ENCODE peak calls at places on chromosomes 5 and 9, in nine cellular contexts. Y is HCT116, J is neural progenitor cell, K is PC-3, L is SK-N-SH, D is GM23248, G is OCI-LY7, U is GM23338, E is MM.1S. W is an unnamed sample.

GRCh38 chr9:18775969-18776368 is 257.0 kb downstream of the SAXO1 start:
- DNase-seq in U (no peak), D (no peak), J (no peak), G (no peak), E (no peak), L (no peak), K (no peak), Y (no peak), W (no peak)

GRCh38 chr5:35035271-35035670 is 12.5 kb downstream of the AGXT2 start:
- DNase-seq in G (no peak), U (no peak), J (no peak), E (no peak), L (no peak), K (no peak), Y (no peak), D (no peak), W (no peak)

GRCh38 chr5:59351076-59351794 is 542.3 kb downstream of the PDE4D start:
- DNase-seq in K (no peak), J (no peak), L (no peak), Y (no peak), D (no peak), U (no peak), E (no peak), G (no peak), W (no peak)

GRCh38 chr5:102450313-102450990 is 48.3 kb downstream of the SLCO6A1 start:
- DNase-seq in L (no peak), E (peak), Y (peak), J (peak), U (peak), K (peak), D (peak), G (no peak), W (no peak)

GRCh38 chr5:80987078-80987766 is 27.1 kb downstream of the RASGRF2 start:
- DNase-seq in U (no peak), D (no peak), K (no peak), J (no peak), Y (no peak), G (no peak), E (no peak), L (no peak), W (no peak)

GRCh38 chr5:57741326-57741725 is 258.7 kb upstream of the ACTBL2 start:
- DNase-seq in G (no peak), U (no peak), Y (no peak), L (no peak), E (no peak), K (peak), D (no peak), J (no peak), W (no peak)

GRCh38 chr5:133247881-133248642 is 196.2 kb downstream of the HSPA4 start:
- DNase-seq in J (peak), E (no peak), K (no peak), G (no peak), D (peak), Y (peak), L (peak), U (peak), W (peak)

GRCh38 chr5:65837139-65837538 is 89.2 kb upstream of the ERBIN start:
- DNase-seq in K (peak), Y (no peak), E (no peak), G (no peak), D (peak), L (no peak), U (no peak), J (no peak), W (no peak)

GRCh38 chr9:108296056-108296455 is 559.7 kb downstream of the ACTL7B start:
- DNase-seq in G (no peak), Y (no peak), D (peak), L (no peak), K (peak), E (no peak), J (no peak), U (no peak), W (no peak)

GRCh38 chr9:30504502-30504905 is 1879.9 kb upstream of the ACO1 start:
- DNase-seq in E (no peak), D (no peak), K (no peak), U (no peak), Y (no peak), G (no peak), J (no peak), L (peak), W (no peak)

GRCh38 chr9:131258186-131258585 is 18.1 kb downstream of the FAM78A start:
- DNase-seq in Y (no peak), G (no peak), L (no peak), D (peak), K (no peak), U (peak), E (no peak), J (no peak), W (no peak)

GRCh38 chr5:141637693-141638419 is 1.1 kb downstream of the RELL2 start:
- DNase-seq in L (peak), D (peak), E (peak), K (no peak), Y (no peak), J (peak), G (peak), U (peak), W (peak)

GRCh38 chr9:98502976-98503325 is 205.8 kb downstream of the GABBR2 start:
- DNase-seq in G (no peak), K (no peak), J (no peak), E (no peak), D (peak), Y (no peak), L (no peak), U (peak), W (peak)

GRCh38 chr5:5139358-5140050 is 626 bp upstream of the ADAMTS16 start:
- DNase-seq in J (no peak), U (no peak), L (peak), E (no peak), D (peak), G (no peak), K (no peak), Y (no peak), W (peak)
- H3K4me3 ChIP-seq in J (peak), U (peak), L (peak), E (no peak), D (peak), G (no peak), K (peak), Y (no peak), W (peak)

GRCh38 chr9:77793909-77794308 is 145.8 kb upstream of the GNA14 start:
- DNase-seq in E (no peak), K (peak), L (no peak), G (no peak), D (peak), U (no peak), J (no peak), Y (peak), W (no peak)
- TF ChIP-seq EZH2phosphoT487 in E (no peak), K (no peak), L (no peak), G (no peak), D (no peak), U (no peak), J (no peak), Y (no peak), W (no peak)

GRCh38 chr9:119009253-119009652 is 360.0 kb downstream of the BRINP1 start:
- DNase-seq in G (no peak), Y (no peak), U (peak), L (no peak), J (no peak), K (no peak), D (peak), E (peak), W (no peak)
- H3K4me3 ChIP-seq in G (no peak), Y (no peak), U (no peak), L (no peak), J (no peak), K (no peak), D (peak), E (no peak), W (no peak)

DNA sequence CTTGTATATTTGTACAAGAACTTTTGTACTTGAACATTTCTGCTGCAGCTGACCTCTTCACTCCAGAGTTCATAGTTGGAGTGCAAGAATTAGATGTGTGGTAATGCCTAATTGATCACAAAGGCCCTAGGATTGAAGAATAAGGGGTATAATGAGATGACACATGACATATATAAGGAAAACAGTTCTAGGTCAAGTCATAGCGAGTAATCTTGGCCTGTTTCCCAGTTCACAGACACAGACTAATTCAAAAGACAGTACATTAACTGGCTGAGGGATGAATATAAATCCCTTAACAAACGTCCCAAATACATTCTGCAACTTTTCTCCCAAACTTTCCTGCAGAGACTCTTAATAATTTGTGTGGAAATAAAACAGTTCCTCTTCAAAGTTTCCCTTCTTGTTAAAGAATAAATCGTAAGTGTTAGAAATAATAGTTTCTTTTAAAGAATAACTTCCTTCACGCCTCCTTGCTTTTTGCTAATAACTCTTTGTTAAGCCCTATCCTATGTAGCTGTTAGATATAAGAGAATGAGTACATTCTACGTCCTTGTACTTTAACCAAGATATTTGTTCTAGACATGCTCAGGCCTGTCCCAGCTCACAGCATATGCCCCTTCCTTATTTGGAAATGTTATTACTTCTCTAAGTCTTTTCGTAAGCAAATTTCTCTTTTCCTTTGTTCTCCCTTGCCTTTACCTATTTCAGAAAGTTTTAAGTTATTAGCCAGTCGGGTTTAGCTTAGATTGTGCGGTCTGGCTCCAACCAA is 556.4 kb upstream of the CTNND2 start:
- DNase-seq in G (no peak), U (no peak), K (peak), E (no peak), D (peak), L (no peak), J (no peak), Y (no peak), W (no peak)
- TF ChIP-seq EZH2phosphoT487 in G (no peak), U (no peak), K (no peak), E (no peak), D (no peak), L (no peak), J (no peak), Y (no peak), W (no peak)

GRCh38 chr5:151219138-151219537 is 4.8 kb downstream of the CCDC69 start:
- DNase-seq in E (no peak), G (no peak), Y (no peak), K (no peak), D (no peak), U (no peak), L (no peak), J (no peak), W (no peak)

GRCh38 chr5:151218177-151218576 is 5.7 kb downstream of the CCDC69 start:
- DNase-seq in D (no peak), K (no peak), U (no peak), G (no peak), E (no peak), L (no peak), J (no peak), Y (no peak), W (no peak)

GRCh38 chr5:151221574-151221973 is 2.3 kb downstream of the CCDC69 start:
- DNase-seq in U (no peak), D (peak), G (no peak), K (peak), L (no peak), J (no peak), E (no peak), Y (no peak), W (no peak)

GRCh38 chr5:151222054-151222768 is 1.7 kb downstream of the CCDC69 start:
- DNase-seq in E (no peak), K (no peak), J (no peak), U (no peak), Y (no peak), G (no peak), D (no peak), L (no peak), W (no peak)

DNA sequence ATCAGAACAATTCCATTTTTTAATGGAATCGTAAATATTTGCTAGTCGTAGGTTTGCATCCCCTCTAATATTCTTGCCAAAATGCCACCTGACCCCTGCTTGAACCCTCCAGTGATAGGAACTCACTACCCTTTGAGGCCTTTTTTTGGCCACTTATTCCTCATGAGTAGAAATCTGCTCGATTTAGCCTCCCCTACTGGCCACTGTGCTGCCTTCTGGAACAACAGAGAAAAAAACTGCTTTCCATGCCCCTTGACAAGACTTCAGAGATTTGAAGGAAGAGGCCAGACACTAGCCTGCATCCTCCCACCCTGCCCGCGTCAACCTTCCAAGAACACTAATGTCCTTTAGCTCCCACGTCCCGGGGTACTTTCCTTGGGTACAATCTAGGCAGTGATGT is 4.1 kb downstream of the CCDC69 start:
- DNase-seq in G (no peak), D (no peak), E (no peak), K (no peak), J (no peak), U (peak), L (no peak), Y (no peak), W (no peak)
- H3K4me3 ChIP-seq in G (peak), D (no peak), E (no peak), K (no peak), J (no peak), U (no peak), L (no peak), Y (no peak), W (no peak)

GRCh38 chr5:6704361-6704851 is 8.8 kb upstream of the TENT4A start:
- DNase-seq in G (no peak), U (no peak), J (no peak), D (peak), E (no peak), L (no peak), K (peak), Y (no peak), W (peak)
- TF ChIP-seq EZH2phosphoT487 in G (no peak), U (no peak), J (no peak), D (no peak), E (no peak), L (no peak), K (no peak), Y (no peak), W (no peak)

GRCh38 chr5:170268153-170268689 is 29.4 kb downstream of the LCP2 start:
- DNase-seq in G (no peak), J (no peak), E (no peak), Y (no peak), D (no peak), U (no peak), K (no peak), L (no peak), W (no peak)
- H3K4me3 ChIP-seq in G (no peak), J (no peak), E (no peak), Y (no peak), D (no peak), U (no peak), K (peak), L (peak), W (no peak)

DNA sequence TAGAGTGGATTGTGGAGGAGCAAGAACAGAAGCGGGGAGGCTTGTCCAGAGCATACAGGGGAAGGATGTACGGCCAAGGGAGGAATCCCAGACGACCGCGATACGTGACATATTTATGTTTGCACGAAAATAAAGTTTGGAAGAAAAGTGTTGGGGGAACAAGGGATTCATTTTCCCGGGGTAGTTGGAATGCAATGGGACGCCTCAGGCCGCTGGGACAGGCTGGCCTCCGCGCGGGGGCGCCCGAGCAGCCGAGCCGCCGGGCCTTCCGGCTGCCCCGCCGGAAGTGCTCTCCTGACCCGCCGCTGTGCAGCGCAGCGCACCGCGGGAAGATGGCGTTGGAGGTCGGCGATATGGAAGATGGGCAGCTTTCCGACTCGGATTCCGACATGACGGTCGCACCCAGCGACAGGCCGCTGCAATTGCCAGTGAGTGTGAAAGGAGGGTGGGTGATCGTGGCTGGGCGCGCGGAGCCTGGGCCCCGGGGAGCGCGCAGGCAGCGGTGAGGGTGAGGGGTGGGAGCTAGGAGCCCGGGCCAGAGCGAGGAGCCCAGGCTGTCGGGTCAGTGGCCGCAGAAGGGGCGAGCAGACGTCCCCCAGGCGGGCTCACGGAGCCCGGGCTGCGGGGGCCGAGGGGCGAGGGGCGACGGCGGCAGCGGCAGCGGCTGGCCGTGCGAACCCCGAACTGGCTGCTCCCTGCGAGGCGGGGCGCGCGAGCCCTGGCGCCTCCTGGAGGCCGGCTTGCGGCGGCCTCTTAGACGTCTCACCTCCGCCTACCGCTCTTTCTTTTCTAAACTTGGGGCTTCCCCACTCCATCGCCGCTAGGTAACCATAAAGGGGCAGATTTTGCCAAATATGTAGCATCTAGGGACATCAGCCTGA is at the start of gene PHAX:
- DNase-seq in E (peak), U (peak), Y (no peak), D (peak), L (peak), G (peak), K (peak), J (peak), W (peak)
- TF ChIP-seq EZH2phosphoT487 in E (no peak), U (no peak), Y (no peak), D (no peak), L (no peak), G (no peak), K (no peak), J (no peak), W (no peak)

GRCh38 chr9:136146126-136147037 is 27.7 kb upstream of the TMEM250 start:
- DNase-seq in D (no peak), Y (no peak), L (no peak), U (no peak), J (no peak), G (no peak), E (no peak), K (no peak), W (no peak)
- H3K4me3 ChIP-seq in D (no peak), Y (no peak), L (no peak), U (no peak), J (no peak), G (no peak), E (no peak), K (no peak), W (no peak)

GRCh38 chr9:135248111-135248510 is 160.6 kb downstream of the OLFM1 start:
- DNase-seq in L (no peak), K (no peak), D (no peak), Y (peak), E (no peak), J (peak), U (no peak), G (no peak), W (no peak)
- TF ChIP-seq EZH2phosphoT487 in L (no peak), K (no peak), D (no peak), Y (no peak), E (no peak), J (no peak), U (no peak), G (no peak), W (no peak)

W was measured in hepatocyte.